ENCODE peak calls at places on chromosomes 13 and 19, in five cellular contexts. Y, S, N, X and L are unnamed samples.

GRCh38 chr19:17513801-17514200 is 2.4 kb downstream of the PGLS start:
- DNase-seq in Y (no peak), S (no peak), N (peak; percentile 41), X (no peak), L (no peak)

GRCh38 chr19:53254451-53255341 is at the start of gene ZNF677:
- DNase-seq in Y (peak; percentile 92), S (peak; percentile 89), N (peak; percentile 92), X (peak; percentile 69), L (peak; percentile 66)

GRCh38 chr13:83878691-83879410 is 3.4 kb downstream of the SLITRK1 start:
- DNase-seq in Y (peak; percentile 10), S (peak; percentile 60), N (no peak), X (no peak), L (no peak)

GRCh38 chr19:44848805-44849457 is 2.8 kb downstream of the NECTIN2 start:
- DNase-seq in Y (no peak), S (no peak), N (no peak), X (no peak), L (no peak)

GRCh38 chr19:50723735-50724521 is 764 bp downstream of the CLEC11A start:
- DNase-seq in Y (no peak), S (no peak), N (no peak), X (no peak), L (no peak)

GRCh38 chr19:572891-573825 is 762 bp downstream of the BSG start:
- DNase-seq in Y (no peak), S (peak; percentile 39), N (peak; percentile 57), X (no peak), L (no peak)

GRCh38 chr13:93226623-93227279 is at the start of gene GPC6:
- DNase-seq in Y (peak; percentile 10), S (peak; percentile 48), N (peak; percentile 81), X (no peak), L (no peak)

GRCh38 chr13:103640617-103641016 is 574.4 kb upstream of the SLC10A2 start:
- DNase-seq in Y (no peak), S (no peak), N (peak; percentile 6), X (no peak), L (no peak)

GRCh38 chr13:21043898-21044297 is 17.5 kb downstream of the LATS2 start:
- DNase-seq in Y (no peak), S (no peak), N (no peak), X (no peak), L (no peak)

GRCh38 chr19:4067396-4068057 is 828 bp upstream of the ZBTB7A start:
- DNase-seq in Y (no peak), S (no peak), N (no peak), X (no peak), L (no peak)

GRCh38 chr19:15099017-15099582 is 8.1 kb upstream of the SYDE1 start:
- DNase-seq in Y (no peak), S (no peak), N (no peak), X (no peak), L (no peak)

GRCh38 chr13:68714292-68714691 is 1393.3 kb upstream of the ATXN8OS start:
- DNase-seq in Y (no peak), S (no peak), N (no peak), X (no peak), L (no peak)

GRCh38 chr19:2507109-2507508 is 31.2 kb downstream of the GADD45B start:
- DNase-seq in Y (no peak), S (no peak), N (no peak), X (no peak), L (peak; percentile 15)

GRCh38 chr13:30234763-30235162 is 72.6 kb downstream of the KATNAL1 start:
- DNase-seq in Y (no peak), S (no peak), N (peak; percentile 30), X (no peak), L (no peak)

GRCh38 chr19:48975947-48976847 is 11.1 kb downstream of the FTL start:
- DNase-seq in Y (no peak), S (no peak), N (no peak), X (no peak), L (peak; percentile 25)

GRCh38 chr13:78881054-78881453 is 222.1 kb upstream of the OBI1 start:
- DNase-seq in Y (no peak), S (no peak), N (no peak), X (no peak), L (no peak)

GRCh38 chr13:46334008-46334407 is 53.0 kb downstream of the RUBCNL start:
- DNase-seq in Y (no peak), S (no peak), N (no peak), X (no peak), L (no peak)

GRCh38 chr13:99956473-99957349 is 14.9 kb downstream of the ZIC5 start:
- DNase-seq in Y (no peak), S (no peak), N (no peak), X (no peak), L (no peak)